ENCODE peak calls at places on chromosome 16, in seven cellular contexts. B is heart left ventricle; O is neural crest cell; A is HTR-8/SVneo; F is activated T-cell treated with anti-CD3 and anti-CD28 coated beads, Interleukin-2, amount 50 U/mL, for 4 hours; I is Daoy; M is KBM-7. U is an unnamed sample.

GRCh38 chr16:29736112-29736511 is 9.7 kb downstream of the C16orf54 start:
- DNase-seq in F (no peak), A (no peak), B (no peak), O (no peak), M (no peak), I (no peak), U (no peak)

GRCh38 chr16:27401768-27402568 is at the start of gene IL21R:
- DNase-seq in M (peak; percentile 92), I (peak; percentile 45), F (peak; percentile 92), B (peak; percentile 83), O (no peak), A (no peak), U (no peak)

GRCh38 chr16:73232555-73233422 is 184.9 kb upstream of the ZFHX3 start:
- DNase-seq in B (peak; percentile 59), I (peak; percentile 86), O (no peak), F (no peak), A (peak; percentile 88), M (no peak), U (peak; percentile 28)

GRCh38 chr16:79191933-79192332 is 408.6 kb downstream of the MAF start:
- DNase-seq in O (no peak), M (no peak), I (peak; percentile 80), A (no peak), B (no peak), F (no peak), U (no peak)

GRCh38 chr16:3787924-3788661 is 70.8 kb upstream of the TRAP1 start:
- DNase-seq in M (no peak), O (no peak), A (no peak), B (no peak), F (no peak), I (no peak), U (no peak)

GRCh38 chr16:3187798-3188674 is at the start of gene OR1F1:
- DNase-seq in I (peak; percentile 85), F (peak; percentile 31), A (peak; percentile 67), M (no peak), O (peak; percentile 35), B (no peak), U (peak; percentile 60)

GRCh38 chr16:79598341-79599181 is 2.0 kb downstream of the MAF start:
- DNase-seq in I (peak; percentile 76), A (no peak), F (peak; percentile 23), O (peak; percentile 48), M (peak; percentile 44), B (peak; percentile 74), U (peak; percentile 21)

GRCh38 chr16:58471209-58471975 is 28.6 kb upstream of the NDRG4 start:
- DNase-seq in I (no peak), O (no peak), F (no peak), B (peak; percentile 44), A (no peak), M (no peak), U (no peak)

GRCh38 chr16:56675685-56676210 is 6.1 kb downstream of the MT1H start:
- DNase-seq in I (no peak), F (peak; percentile 47), O (no peak), M (peak; percentile 76), A (no peak), B (no peak), U (no peak)

U was measured in MCF 10A.